ENCODE peak calls at places on chromosomes 16 and 17, in six cellular contexts. Z is WTC11; G is GM19239; W is naive thymus-derived CD8-positive, alpha-beta T cell; K is NCI-H1092 treated with DMSO at 0.1 percent for 48 hours; P is activated CD4-positive, CD25-positive, alpha-beta regulatory T cell. A is an unnamed sample.

GRCh38 chr17:80029235-80029974 is 6.3 kb downstream of the TBC1D16 start:
- DNase-seq in Z (no peak), G (no peak), W (no peak), K (peak; percentile 81), P (no peak), A (no peak)

GRCh38 chr16:63617990-63618763 is 1503.7 kb downstream of the CDH11 start:
- DNase-seq in Z (peak; percentile 29), G (no peak), W (no peak), K (no peak), P (no peak), A (no peak)

GRCh38 chr16:68762996-68763756 is 26.1 kb downstream of the CDH1 start:
- DNase-seq in Z (peak; percentile 54), G (no peak), W (no peak), K (no peak), P (no peak), A (no peak)

GRCh38 chr16:66298571-66299120 is 67.8 kb upstream of the CDH5 start:
- DNase-seq in Z (no peak), G (no peak), W (no peak), K (no peak), P (no peak), A (no peak)

GRCh38 chr16:30018731-30019158 is 4.3 kb upstream of the C16orf92 start:
- DNase-seq in Z (no peak), G (no peak), W (no peak), K (no peak), P (no peak), A (no peak)

GRCh38 chr16:3276679-3277078 is 6.6 kb upstream of the ZNF263 start:
- DNase-seq in Z (no peak), G (no peak), W (no peak), K (no peak), P (no peak), A (no peak)

GRCh38 chr17:71304498-71305158 is 816.2 kb upstream of the SOX9 start:
- DNase-seq in Z (peak; percentile 37), G (no peak), W (no peak), K (no peak), P (no peak), A (no peak)

GRCh38 chr17:67528751-67529436 is 151.8 kb downstream of the PITPNC1 start:
- DNase-seq in Z (peak; percentile 69), G (no peak), W (no peak), K (peak; percentile 90), P (no peak), A (no peak)